ENCODE peak calls at places on chromosomes 6 and 20, in five cellular contexts. D, R, M, X and S are unnamed samples.

GRCh38 chr6:169857343-169858292 is 106.2 kb downstream of the ERMARD start:
- DNase-seq in M (no peak), X (no peak), D (peak; percentile 58), R (no peak), S (no peak)

GRCh38 chr20:33753763-33754162 is 22.0 kb downstream of the ZNF341 start:
- DNase-seq in D (no peak), R (no peak), X (no peak), M (no peak), S (no peak)

GRCh38 chr6:7417684-7418083 is 28.1 kb downstream of the RIOK1 start:
- DNase-seq in R (no peak), D (no peak), M (no peak), X (peak; percentile 38), S (no peak)

GRCh38 chr6:108113557-108114519 is 39.3 kb upstream of the OSTM1 start:
- DNase-seq in X (peak; percentile 78), M (no peak), D (no peak), R (no peak), S (no peak)

GRCh38 chr20:50169329-50169823 is 15.9 kb upstream of the PEDS1 start:
- DNase-seq in D (peak; percentile 87), R (peak; percentile 87), M (peak; percentile 88), X (peak; percentile 73), S (peak; percentile 89)

GRCh38 chr6:14095444-14095843 is 22.1 kb upstream of the CD83 start:
- DNase-seq in R (no peak), M (no peak), D (peak; percentile 82), X (no peak), S (no peak)

GRCh38 chr6:166672146-166672545 is 45.1 kb upstream of the RPS6KA2 start:
- DNase-seq in D (no peak), X (peak; percentile 42), R (no peak), M (no peak), S (no peak)

GRCh38 chr6:130162421-130162820 is 60.3 kb downstream of the SAMD3 start:
- DNase-seq in R (no peak), X (no peak), D (no peak), M (no peak), S (no peak)

GRCh38 chr20:24560571-24561485 is 91.4 kb downstream of the SYNDIG1 start:
- DNase-seq in X (no peak), R (no peak), D (no peak), M (no peak), S (no peak)

GRCh38 chr20:17916365-17916996 is 52.1 kb downstream of the SNX5 start:
- DNase-seq in R (no peak), X (no peak), M (peak; percentile 29), D (no peak), S (no peak)

GRCh38 chr20:44837949-44838348 is 27.6 kb upstream of the RIMS4 start:
- DNase-seq in D (no peak), X (no peak), R (no peak), M (no peak), S (no peak)

GRCh38 chr6:157867981-157868380 is 44.9 kb downstream of the SNX9 start:
- DNase-seq in R (no peak), D (no peak), M (no peak), X (no peak), S (no peak)

GRCh38 chr6:31579546-31580445 is 2.4 kb downstream of the LTB start:
- DNase-seq in X (no peak), R (no peak), M (no peak), D (no peak), S (no peak)

DNA sequence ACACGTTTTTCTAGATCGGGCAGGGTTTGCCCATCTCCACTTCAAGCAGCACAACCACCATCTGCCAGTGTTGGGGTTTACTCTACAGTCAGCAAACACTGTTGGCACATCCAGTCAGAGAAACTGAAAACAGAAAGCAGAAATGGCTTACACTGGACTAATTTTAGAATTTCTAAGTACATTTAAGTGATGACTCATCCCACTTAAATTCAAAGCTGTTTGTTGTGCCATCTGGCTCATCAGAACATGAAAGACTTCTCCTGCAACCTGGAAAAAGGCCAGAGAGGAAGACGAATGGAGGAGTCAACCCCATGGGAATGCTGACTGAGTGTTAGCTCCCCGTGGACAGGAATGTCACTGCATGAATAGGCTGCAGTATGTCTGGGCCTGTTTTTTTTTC is 21.8 kb downstream of the FAM209B start:
- DNase-seq in M (no peak), X (no peak), D (no peak), R (peak; percentile 61), S (no peak)
- TF ChIP-seq POLR2AphosphoS5 in M (peak; percentile 50), X (no peak), D (no peak), R (no peak), S (peak; percentile 26)

GRCh38 chr6:52361347-52361944 is 505 bp upstream of the PAQR8 start:
- DNase-seq in X (no peak), D (peak; percentile 80), R (no peak), M (peak; percentile 72), S (peak; percentile 65)
- H3K4me3 ChIP-seq in X (peak overlapping the region; percentile 93), D (peak overlapping the region; percentile 89), R (peak overlapping the region; percentile 77), M (peak overlapping the region; percentile 95), S (peak overlapping the region; percentile 58)

GRCh38 chr6:21491955-21492354 is 101.6 kb upstream of the SOX4 start:
- DNase-seq in R (no peak), M (no peak), D (no peak), X (no peak), S (no peak)

DNA sequence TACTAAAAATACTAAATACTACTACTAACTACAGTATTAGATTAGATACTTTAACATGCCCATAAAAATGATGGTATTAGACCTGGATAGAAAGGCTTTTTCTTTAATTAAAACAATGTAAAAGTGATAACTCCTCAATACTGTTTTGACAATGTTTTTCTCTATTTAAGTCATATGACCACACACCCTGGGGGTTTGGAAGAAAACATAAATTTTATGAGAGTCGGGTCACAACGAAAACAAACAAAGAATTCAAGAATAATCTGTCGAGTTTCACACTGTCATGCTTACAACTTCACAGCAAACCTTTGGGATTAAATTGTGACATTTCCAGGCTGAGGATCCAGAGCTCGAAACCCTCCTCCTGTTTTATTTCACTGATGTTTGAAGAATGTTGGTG is 107.4 kb upstream of the SOX4 start:
- DNase-seq in X (no peak), M (no peak), D (no peak), R (no peak), S (no peak)
- TF ChIP-seq POLR2AphosphoS5 in X (no peak), M (no peak), D (no peak), R (no peak), S (no peak)

GRCh38 chr6:44226368-44227137 is 3.2 kb downstream of the SLC29A1 start:
- DNase-seq in R (no peak), D (no peak), M (peak; percentile 83), X (no peak), S (no peak)

GRCh38 chr6:44223471-44224153 is at the start of gene SLC29A1:
- DNase-seq in M (peak; percentile 91), D (peak; percentile 96), X (peak; percentile 95), R (no peak), S (no peak)

GRCh38 chr6:44225579-44226325 is 2.4 kb downstream of the SLC29A1 start:
- DNase-seq in R (no peak), M (no peak), X (no peak), D (no peak), S (no peak)

GRCh38 chr6:44224154-44224977 is 971 bp downstream of the SLC29A1 start:
- DNase-seq in R (no peak), D (peak; percentile 65), M (peak; percentile 75), X (peak; percentile 66), S (no peak)

DNA sequence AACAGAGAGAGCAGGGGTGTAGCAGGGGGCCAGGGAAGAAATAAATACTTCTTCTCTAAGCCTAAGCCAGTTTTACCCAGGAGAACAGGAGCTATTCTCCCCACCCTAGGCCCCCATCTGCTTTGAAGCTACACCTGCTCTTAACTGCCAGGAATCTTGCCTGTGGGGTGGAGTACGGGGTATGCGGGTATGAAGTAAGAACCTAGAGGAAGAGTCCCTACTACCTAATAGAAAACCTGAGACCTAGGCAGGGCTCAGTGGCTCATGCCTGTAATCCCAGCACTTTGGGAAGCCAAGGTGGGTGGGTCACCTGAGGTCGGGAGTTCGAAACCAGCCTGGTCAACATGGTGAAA is 1.6 kb downstream of the SLC29A1 start:
- DNase-seq in X (no peak), R (no peak), M (no peak), D (no peak), S (no peak)
- H3K4me3 ChIP-seq in X (peak overlapping the region; percentile 53), R (peak overlapping the region; percentile 83), M (peak overlapping the region; percentile 78), D (no peak overlapping the region), S (peak overlapping the region; percentile 81)

GRCh38 chr6:127813682-127814027 is 87.2 kb downstream of the THEMIS start:
- DNase-seq in R (no peak), D (no peak), M (no peak), X (no peak), S (no peak)

GRCh38 chr6:127816643-127817042 is 84.2 kb downstream of the THEMIS start:
- DNase-seq in R (no peak), D (no peak), M (no peak), X (no peak), S (no peak)

GRCh38 chr6:127808118-127808517 is 92.7 kb downstream of the THEMIS start:
- DNase-seq in X (no peak), M (no peak), R (no peak), D (no peak), S (no peak)

GRCh38 chr6:127811939-127812338 is 88.9 kb downstream of the THEMIS start:
- DNase-seq in M (no peak), X (no peak), R (no peak), D (no peak), S (no peak)

GRCh38 chr6:127812985-127813681 is 87.7 kb downstream of the THEMIS start:
- DNase-seq in D (no peak), X (no peak), M (no peak), R (no peak), S (no peak)
- TF ChIP-seq POLR2AphosphoS5 in D (no peak), X (no peak), M (no peak), R (no peak), S (no peak)

GRCh38 chr20:37414133-37414532 is 68.2 kb downstream of the SRC start:
- DNase-seq in X (no peak), D (no peak), M (no peak), R (no peak), S (no peak)

GRCh38 chr20:37413354-37413753 is 67.4 kb downstream of the SRC start:
- DNase-seq in R (no peak), M (no peak), D (no peak), X (no peak), S (no peak)

GRCh38 chr20:37413023-37413334 is 67.0 kb downstream of the SRC start:
- DNase-seq in R (no peak), D (no peak), X (no peak), M (no peak), S (no peak)

GRCh38 chr20:37408930-37409210 is 62.9 kb downstream of the SRC start:
- DNase-seq in M (no peak), D (no peak), R (no peak), X (no peak), S (no peak)

GRCh38 chr20:37411408-37412306 is 65.7 kb downstream of the SRC start:
- DNase-seq in D (no peak), X (no peak), R (no peak), M (no peak), S (no peak)
- H3K4me3 ChIP-seq in D (peak overlapping the region; percentile 27), X (no peak overlapping the region), R (peak overlapping the region; percentile 14), M (peak overlapping the region; percentile 43), S (peak overlapping the region; percentile 40)